ENCODE peak calls at places on chromosome 22, in six cellular contexts. F is fibroblast of villous mesenchyme, D is brain microvascular endothelial cell, V is Peyer's patch, G is AG04450, T is cardiac fibroblast. I is an unnamed sample.

GRCh38 chr22:50530280-50530856 is 556 bp upstream of the TYMP start:
- DNase-seq in F (peak), D (peak), V (peak), G (no peak), T (peak), I (no peak)

GRCh38 chr22:32932176-32932575 is 126.0 kb downstream of the SYN3 start:
- DNase-seq in F (no peak), D (no peak), V (no peak), G (peak), T (no peak), I (no peak)

GRCh38 chr22:25492950-25493790 is 71.3 kb upstream of the GRK3 start:
- DNase-seq in F (no peak), D (no peak), V (no peak), G (no peak), T (no peak), I (no peak)

GRCh38 chr22:26617251-26618199 is at the start of gene CRYBB1:
- DNase-seq in F (peak), D (no peak), V (peak), G (no peak), T (peak), I (no peak)

GRCh38 chr22:23825246-23825905 is 13.4 kb downstream of the DERL3 start:
- DNase-seq in F (no peak), D (no peak), V (no peak), G (no peak), T (no peak), I (no peak)

GRCh38 chr22:35192121-35192918 is 65.0 kb upstream of the HMGXB4 start:
- DNase-seq in F (no peak), D (no peak), V (no peak), G (no peak), T (no peak), I (no peak)

GRCh38 chr22:28005513-28005912 is 86.5 kb upstream of the PITPNB start:
- DNase-seq in F (no peak), D (no peak), V (no peak), G (no peak), T (no peak), I (no peak)

GRCh38 chr22:30290679-30291333 is 1.5 kb upstream of the CASTOR1 start:
- DNase-seq in F (peak), D (peak), V (peak), G (no peak), T (peak), I (no peak)

GRCh38 chr22:33274214-33274828 is 216.1 kb upstream of the SYN3 start:
- DNase-seq in F (no peak), D (no peak), V (peak), G (no peak), T (peak), I (no peak)

GRCh38 chr22:39530692-39531331 is 1.7 kb downstream of the RPS19BP1 start:
- DNase-seq in F (peak), D (peak), V (no peak), G (no peak), T (peak), I (no peak)

GRCh38 chr22:25694167-25694907 is 47.7 kb upstream of the MYO18B start:
- DNase-seq in F (no peak), D (no peak), V (no peak), G (no peak), T (no peak), I (no peak)

GRCh38 chr22:16783930-16784354 is 41.3 kb downstream of the XKR3 start:
- DNase-seq in F (no peak), D (no peak), V (no peak), G (no peak), T (no peak), I (no peak)

GRCh38 chr22:31055322-31056159 is 25.6 kb upstream of the SMTN start:
- DNase-seq in F (peak), D (peak), V (peak), G (peak), T (peak), I (peak)

GRCh38 chr22:43882122-43882767 is 9.6 kb downstream of the PNPLA5 start:
- DNase-seq in F (no peak), D (no peak), V (no peak), G (no peak), T (no peak), I (no peak)

GRCh38 chr22:43272301-43272700 is 70.9 kb downstream of the SCUBE1 start:
- DNase-seq in F (peak), D (no peak), V (no peak), G (no peak), T (no peak), I (no peak)

GRCh38 chr22:34877506-34877905 is 188.5 kb upstream of the ISX start:
- DNase-seq in F (no peak), D (no peak), V (no peak), G (no peak), T (no peak), I (no peak)

GRCh38 chr22:23376256-23376655 is 195.9 kb downstream of the BCR start:
- DNase-seq in F (no peak), D (no peak), V (no peak), G (no peak), T (no peak), I (no peak)

GRCh38 chr22:31141551-31141950 is 1.2 kb upstream of the PLA2G3 start:
- DNase-seq in F (no peak), D (no peak), V (no peak), G (no peak), T (no peak), I (no peak)

GRCh38 chr22:39522567-39523300 is 2.4 kb downstream of the ATF4 start:
- DNase-seq in F (peak), D (no peak), V (no peak), G (no peak), T (peak), I (no peak)

GRCh38 chr22:49405590-49405989 is 422.1 kb downstream of the BRD1 start:
- DNase-seq in F (no peak), D (no peak), V (no peak), G (no peak), T (no peak), I (no peak)
- H3K4me3 ChIP-seq in F (no peak), D (no peak), V (no peak), G (no peak), T (no peak), I (no peak)

DNA sequence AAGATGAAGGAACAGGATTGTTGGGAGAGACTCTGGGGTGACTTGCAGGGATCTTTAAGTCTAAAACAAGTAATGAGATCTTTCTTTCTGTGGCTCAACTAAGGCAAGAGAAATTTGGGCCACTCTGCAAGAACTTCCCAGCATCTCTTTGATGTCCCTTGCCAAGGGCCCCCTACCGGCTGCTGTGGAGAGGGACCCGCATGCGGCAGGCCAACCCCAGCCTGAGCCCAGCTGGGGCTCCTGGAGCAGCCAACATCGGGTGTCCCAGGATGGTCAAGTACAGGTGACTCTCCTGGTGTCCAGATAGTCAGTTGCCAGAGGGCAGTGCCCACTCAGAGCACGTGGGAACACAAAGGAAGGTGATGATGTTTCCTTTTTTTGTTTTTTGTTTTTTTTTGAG is 363.2 kb downstream of the TBC1D22A start:
- DNase-seq in F (peak), D (no peak), V (no peak), G (no peak), T (peak), I (no peak)
- TF ChIP-seq CTCF in F (peak), D (peak), V (no peak), G (peak), T (peak), I (peak)

GRCh38 chr22:36306227-36306626 is 53.3 kb downstream of the APOL1 start:
- DNase-seq in F (no peak), D (no peak), V (no peak), G (no peak), T (no peak), I (no peak)

GRCh38 chr22:36304429-36304828 is 51.5 kb downstream of the APOL1 start:
- DNase-seq in F (no peak), D (no peak), V (no peak), G (no peak), T (no peak), I (no peak)

GRCh38 chr22:36305813-36306212 is 52.9 kb downstream of the APOL1 start:
- DNase-seq in F (no peak), D (no peak), V (no peak), G (no peak), T (no peak), I (no peak)

GRCh38 chr22:36311386-36312085 is 58.6 kb downstream of the APOL1 start:
- DNase-seq in F (no peak), D (no peak), V (no peak), G (no peak), T (no peak), I (no peak)

GRCh38 chr22:36308880-36309279 is 55.9 kb downstream of the APOL1 start:
- DNase-seq in F (no peak), D (no peak), V (no peak), G (no peak), T (no peak), I (no peak)
- H3K4me3 ChIP-seq in F (no peak), D (no peak), V (no peak), G (no peak), T (no peak), I (no peak)

DNA sequence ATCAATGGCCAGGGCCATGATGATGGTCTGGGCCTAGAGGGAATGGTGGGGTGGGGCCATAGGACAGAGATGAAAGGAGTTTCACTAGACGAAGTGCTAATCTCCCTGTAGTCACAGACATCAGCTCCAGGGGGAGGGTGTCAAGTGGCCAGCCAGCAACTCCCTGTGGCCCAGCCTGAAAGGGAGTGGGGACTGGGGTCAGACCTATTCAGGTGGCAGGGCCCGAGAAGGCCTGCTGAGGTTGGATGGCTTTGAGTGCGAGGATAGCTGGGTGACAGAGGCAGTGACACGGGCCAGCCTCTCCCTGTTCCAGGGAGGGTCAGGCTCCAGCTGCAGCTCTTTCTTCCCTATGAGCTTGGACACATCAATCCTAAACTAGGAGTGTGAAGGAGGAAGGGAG is 11.0 kb downstream of the TOB2 start:
- DNase-seq in F (no peak), D (no peak), V (no peak), G (no peak), T (no peak), I (no peak)
- TF ChIP-seq CTCF in F (no peak), D (no peak), V (no peak), G (no peak), T (no peak), I (no peak)

I was measured in astrocyte of the cerebellum.